ENCODE peak calls at places on chromosomes 6 and 20, in ten cellular contexts. C is left ventricle myocardium inferior, X is NCI-H524, W is aorta, P is spleen, K is NCI-H2029, H is SW 1271, U is HT1080, Q is HEK293T, R is heart left ventricle. G is an unnamed sample.

GRCh38 chr6:119002069-119002468 is 67.1 kb upstream of the MCM9 start:
- DNase-seq in C (no peak), X (no peak), W (no peak), P (no peak), K (no peak), H (no peak), U (no peak), Q (no peak), R (no peak), G (no peak)

GRCh38 chr20:36454664-36455427 is 86.5 kb upstream of the MYL9 start:
- DNase-seq in C (peak; percentile 38), X (peak; percentile 39), W (peak; percentile 80), P (peak; percentile 70), K (no peak), H (no peak), U (no peak), Q (no peak), R (peak; percentile 46), G (no peak)

GRCh38 chr6:47428746-47429664 is 48.6 kb upstream of the CD2AP start:
- DNase-seq in C (no peak), X (no peak), W (no peak), P (no peak), K (no peak), H (no peak), U (no peak), Q (no peak), R (no peak), G (no peak)

GRCh38 chr6:132780770-132781371 is 17.6 kb downstream of the SLC18B1 start:
- DNase-seq in C (no peak), X (no peak), W (no peak), P (no peak), K (no peak), H (no peak), U (no peak), Q (peak; percentile 33), R (no peak), G (peak; percentile 29)

GRCh38 chr20:15039088-15039762 is 701.8 kb upstream of the FLRT3 start:
- DNase-seq in C (no peak), X (no peak), W (no peak), P (no peak), K (peak; percentile 56), H (no peak), U (no peak), Q (no peak), R (no peak), G (no peak)

GRCh38 chr6:158567152-158567551 is 7.3 kb downstream of the TMEM181 start:
- DNase-seq in C (no peak), X (no peak), W (no peak), P (no peak), K (no peak), H (no peak), U (no peak), Q (no peak), R (no peak), G (no peak)

GRCh38 chr6:157244780-157245179 is 78.5 kb downstream of the TMEM242 start:
- DNase-seq in C (no peak), X (no peak), W (peak; percentile 12), P (peak; percentile 15), K (no peak), H (no peak), U (no peak), Q (no peak), R (no peak), G (no peak)

GRCh38 chr6:116556065-116556464 is 2.5 kb downstream of the CALHM4 start:
- DNase-seq in C (no peak), X (no peak), W (no peak), P (no peak), K (no peak), H (no peak), U (peak; percentile 72), Q (no peak), R (no peak), G (peak; percentile 56)

GRCh38 chr6:389622-390021 is 1.9 kb upstream of the IRF4 start:
- DNase-seq in C (no peak), X (no peak), W (no peak), P (no peak), K (no peak), H (no peak), U (no peak), Q (no peak), R (no peak), G (no peak)

GRCh38 chr6:25961619-25962367 is 809 bp upstream of the TRIM38 start:
- DNase-seq in C (no peak), X (no peak), W (no peak), P (no peak), K (no peak), H (peak; percentile 17), U (no peak), Q (no peak), R (no peak), G (peak; percentile 26)

GRCh38 chr6:140436023-140436811 is 1061.8 kb upstream of the CITED2 start:
- DNase-seq in C (no peak), X (no peak), W (no peak), P (no peak), K (no peak), H (no peak), U (no peak), Q (no peak), R (no peak), G (peak; percentile 99)

GRCh38 chr20:25017257-25017803 is 24.8 kb upstream of the APMAP start:
- DNase-seq in C (no peak), X (no peak), W (peak; percentile 50), P (peak; percentile 54), K (peak; percentile 90), H (no peak), U (no peak), Q (no peak), R (peak; percentile 20), G (no peak)

G was measured in M059J.